ENCODE peak calls at places on chromosome 16, in seven cellular contexts. W, K, R, O, C, D and L are unnamed samples.

GRCh38 chr16:50597563-50598255 is 49.5 kb downstream of the NKD1 start:
- DNase-seq in W (no peak), K (no peak), R (no peak), O (no peak), C (peak), D (peak), L (no peak)

GRCh38 chr16:12375341-12375740 is 398.8 kb downstream of the SNX29 start:
- DNase-seq in W (no peak), K (no peak), R (no peak), O (no peak), C (no peak), D (peak), L (no peak)

GRCh38 chr16:15573274-15573895 is 69.6 kb downstream of the MARF1 start:
- DNase-seq in W (no peak), K (no peak), R (no peak), O (no peak), C (no peak), D (no peak), L (peak)

GRCh38 chr16:23317266-23317661 is 15.2 kb downstream of the SCNN1B start:
- DNase-seq in W (no peak), K (no peak), R (no peak), O (no peak), C (peak), D (peak), L (no peak)

GRCh38 chr16:84656557-84657130 is 8.3 kb downstream of the KLHL36 start:
- DNase-seq in W (no peak), K (no peak), R (no peak), O (no peak), C (no peak), D (no peak), L (no peak)

GRCh38 chr16:1097800-1098199 is 1.8 kb upstream of the C1QTNF8 start:
- DNase-seq in W (no peak), K (no peak), R (no peak), O (no peak), C (no peak), D (no peak), L (no peak)

GRCh38 chr16:85017151-85017550 is 5.8 kb upstream of the ZDHHC7 start:
- DNase-seq in W (no peak), K (no peak), R (no peak), O (peak), C (peak), D (peak), L (peak)

GRCh38 chr16:11990672-11991390 is 14.3 kb downstream of the SNX29 start:
- DNase-seq in W (peak), K (no peak), R (no peak), O (no peak), C (no peak), D (no peak), L (no peak)

GRCh38 chr16:88526008-88526905 is 43.9 kb upstream of the ZC3H18 start:
- DNase-seq in W (no peak), K (no peak), R (no peak), O (no peak), C (no peak), D (peak), L (no peak)

GRCh38 chr16:50246299-50247122 is 19.8 kb upstream of the ADCY7 start:
- DNase-seq in W (peak), K (no peak), R (peak), O (peak), C (peak), D (peak), L (no peak)

GRCh38 chr16:25707982-25708583 is 16.3 kb downstream of the HS3ST4 start:
- DNase-seq in W (peak), K (no peak), R (peak), O (peak), C (no peak), D (no peak), L (peak)

GRCh38 chr16:85173981-85174751 is 61.9 kb upstream of the CIBAR2 start:
- DNase-seq in W (peak), K (no peak), R (peak), O (no peak), C (peak), D (peak), L (peak)

GRCh38 chr16:53708490-53708889 is 4.5 kb downstream of the FTO start:
- DNase-seq in W (no peak), K (no peak), R (no peak), O (no peak), C (no peak), D (no peak), L (no peak)

GRCh38 chr16:19104591-19104990 is 9.2 kb upstream of the ITPRIPL2 start:
- DNase-seq in W (peak), K (no peak), R (no peak), O (no peak), C (no peak), D (no peak), L (no peak)

GRCh38 chr16:78183886-78184553 is 84.6 kb downstream of the WWOX start:
- DNase-seq in W (peak), K (no peak), R (no peak), O (no peak), C (no peak), D (peak), L (no peak)